ENCODE peak calls at places on chromosomes 11 and 22, in seven cellular contexts. L is T follicular helper cell; R is HL-60; T is body of pancreas; F is A172; W is activated T-helper 9 cell treated with anti-CD3 and anti-CD28 coated beads, Interleukin-2, amount 50 U/mL, for 16 hours; S is HFFc6. U is an unnamed sample.

GRCh38 chr11:69922596-69923111 is 103.4 kb upstream of the FGF3 start:
- DNase-seq in R (no peak), W (no peak), L (no peak), S (no peak), F (no peak), T (no peak), U (no peak)

GRCh38 chr11:72483412-72484186 is 49.3 kb upstream of the CLPB start:
- DNase-seq in L (no peak), T (no peak), W (no peak), F (peak), S (peak), R (peak), U (no peak)

GRCh38 chr22:22882033-22882717 is 5.4 kb upstream of the IGLL5 start:
- DNase-seq in F (no peak), L (no peak), W (no peak), T (no peak), R (peak), S (no peak), U (no peak)

GRCh38 chr22:17811119-17811518 is 36.9 kb upstream of the BID start:
- DNase-seq in T (no peak), R (no peak), F (no peak), L (no peak), S (no peak), W (no peak), U (no peak)

GRCh38 chr11:122743949-122744876 is 88.7 kb downstream of the UBASH3B start:
- DNase-seq in S (no peak), W (peak), L (peak), F (no peak), R (peak), T (no peak), U (peak)

GRCh38 chr11:126496576-126497403 is 141.3 kb downstream of the ST3GAL4 start:
- DNase-seq in L (no peak), S (no peak), W (no peak), T (peak), F (no peak), R (no peak), U (no peak)

GRCh38 chr11:130858215-130858614 is 58.1 kb downstream of the SNX19 start:
- DNase-seq in W (no peak), L (no peak), R (no peak), S (no peak), T (peak), F (peak), U (no peak)

GRCh38 chr11:102421262-102421661 is 31.3 kb downstream of the TMEM123 start:
- DNase-seq in L (no peak), T (no peak), S (no peak), F (no peak), R (no peak), W (no peak), U (no peak)

GRCh38 chr11:17521106-17521900 is 22.9 kb downstream of the USH1C start:
- DNase-seq in L (no peak), T (no peak), R (no peak), W (no peak), S (no peak), F (no peak), U (no peak)

GRCh38 chr11:65505434-65506315 is 6.8 kb downstream of the MALAT1 start:
- DNase-seq in R (peak), F (no peak), W (no peak), S (peak), L (no peak), T (peak), U (no peak)

GRCh38 chr11:132898021-132898420 is 634.3 kb downstream of the OPCML start:
- DNase-seq in L (no peak), S (peak), R (no peak), W (no peak), F (no peak), T (peak), U (no peak)

GRCh38 chr22:20430641-20431519 is 6.7 kb downstream of the SCARF2 start:
- DNase-seq in F (no peak), W (peak), T (peak), L (peak), R (peak), S (no peak), U (peak)

GRCh38 chr11:94543695-94544581 is at the start of gene FUT4:
- DNase-seq in W (peak), R (peak), F (peak), T (peak), L (peak), S (peak), U (peak)

GRCh38 chr22:23673826-23674690 is 16.8 kb upstream of the RGL4 start:
- DNase-seq in T (no peak), S (no peak), R (no peak), W (no peak), F (no peak), L (no peak), U (no peak)

GRCh38 chr11:129933262-129933661 is 37.9 kb upstream of the NFRKB start:
- DNase-seq in F (no peak), S (no peak), R (no peak), W (no peak), L (no peak), T (no peak), U (no peak)

GRCh38 chr11:61347916-61348461 is 13.7 kb downstream of the CYB561A3 start:
- DNase-seq in T (no peak), F (no peak), L (no peak), S (no peak), W (no peak), R (peak), U (no peak)

GRCh38 chr22:50049299-50050195 is 8.6 kb downstream of the TTLL8 start:
- DNase-seq in T (no peak), W (no peak), F (no peak), R (no peak), S (no peak), L (no peak), U (no peak)

GRCh38 chr22:40855960-40856512 is 403 bp downstream of the ST13 start:
- DNase-seq in W (no peak), L (peak), R (peak), T (no peak), S (no peak), F (no peak), U (no peak)

GRCh38 chr22:50140615-50141014 is 29.9 kb upstream of the PANX2 start:
- DNase-seq in F (no peak), R (no peak), L (no peak), W (no peak), T (no peak), S (no peak), U (no peak)

GRCh38 chr11:10317281-10317755 is 12.4 kb downstream of the ADM start:
- DNase-seq in L (no peak), W (no peak), T (no peak), F (no peak), S (no peak), R (no peak), U (no peak)

GRCh38 chr22:47022475-47022874 is 260.0 kb downstream of the TBC1D22A start:
- DNase-seq in T (no peak), R (no peak), W (no peak), L (no peak), S (no peak), F (no peak), U (no peak)

GRCh38 chr11:82906236-82906635 is 4.7 kb downstream of the DDIAS start:
- DNase-seq in T (no peak), R (no peak), F (peak), S (peak), W (no peak), L (no peak), U (no peak)

GRCh38 chr22:19042285-19043110 is 79.7 kb downstream of the DGCR2 start:
- DNase-seq in F (no peak), L (no peak), W (no peak), T (no peak), S (no peak), R (no peak), U (no peak)

GRCh38 chr11:93208663-93209270 is 11.0 kb upstream of the SLC36A4 start:
- DNase-seq in L (no peak), T (no peak), F (no peak), R (no peak), S (no peak), W (no peak), U (no peak)

GRCh38 chr22:20531404-20532181 is 24.2 kb downstream of the MED15 start:
- DNase-seq in L (no peak), T (peak), S (peak), R (no peak), W (no peak), F (peak), U (no peak)

GRCh38 chr11:69337211-69337721 is 43.3 kb downstream of the MYEOV start:
- DNase-seq in S (peak), L (no peak), T (peak), W (peak), R (no peak), F (peak), U (no peak)

GRCh38 chr11:829946-830294 is 2.2 kb downstream of the CRACR2B start:
- DNase-seq in T (no peak), L (no peak), S (no peak), R (no peak), F (no peak), W (no peak), U (no peak)

U was measured in effector memory CD4-positive, alpha-beta T cell.